ENCODE peak calls at places on chromosomes 1 and 21, in seven cellular contexts. One of them, this sample, is unnamed.

GRCh38 chr1:41639332-41639936 is 155.0 kb upstream of the EDN2 start:
- DNase-seq in tibial nerve: no peak
- DNase-seq in GM12878: no peak
- DNase-seq in ovary: no peak
- DNase-seq in IMR-90: peak; percentile 90
- DNase-seq in Peyer's patch: no peak
- DNase-seq in adrenal gland: no peak
- DNase-seq in this sample: no peak

GRCh38 chr1:154784924-154785531 is 85.1 kb downstream of the KCNN3 start:
- DNase-seq in tibial nerve: no peak
- DNase-seq in GM12878: peak; percentile 76
- DNase-seq in ovary: no peak
- DNase-seq in IMR-90: no peak
- DNase-seq in Peyer's patch: no peak
- DNase-seq in adrenal gland: no peak
- DNase-seq in this sample: no peak

GRCh38 chr1:43666608-43667007 is 16.7 kb downstream of the KDM4A start:
- DNase-seq in tibial nerve: no peak
- DNase-seq in GM12878: no peak
- DNase-seq in ovary: no peak
- DNase-seq in IMR-90: peak; percentile 42
- DNase-seq in Peyer's patch: no peak
- DNase-seq in adrenal gland: no peak
- DNase-seq in this sample: no peak

GRCh38 chr1:35857830-35858229 is 25.2 kb upstream of the AGO1 start:
- DNase-seq in tibial nerve: no peak
- DNase-seq in GM12878: no peak
- DNase-seq in ovary: no peak
- DNase-seq in IMR-90: peak; percentile 21
- DNase-seq in Peyer's patch: no peak
- DNase-seq in adrenal gland: peak; percentile 20
- DNase-seq in this sample: no peak

GRCh38 chr21:40568756-40569155 is 278.2 kb downstream of the DSCAM start:
- DNase-seq in tibial nerve: no peak
- DNase-seq in GM12878: no peak
- DNase-seq in ovary: no peak
- DNase-seq in IMR-90: no peak
- DNase-seq in Peyer's patch: no peak
- DNase-seq in adrenal gland: no peak
- DNase-seq in this sample: no peak

GRCh38 chr1:235799264-235799663 is 67.4 kb downstream of the LYST start:
- DNase-seq in tibial nerve: no peak
- DNase-seq in GM12878: no peak
- DNase-seq in ovary: no peak
- DNase-seq in IMR-90: no peak
- DNase-seq in Peyer's patch: no peak
- DNase-seq in adrenal gland: no peak
- DNase-seq in this sample: no peak

GRCh38 chr1:66439028-66439427 is 94.9 kb upstream of the SGIP1 start:
- DNase-seq in tibial nerve: no peak
- DNase-seq in GM12878: peak; percentile 27
- DNase-seq in ovary: no peak
- DNase-seq in IMR-90: peak; percentile 75
- DNase-seq in Peyer's patch: no peak
- DNase-seq in adrenal gland: no peak
- DNase-seq in this sample: no peak

GRCh38 chr1:205492201-205492667 is 12.2 kb upstream of the CDK18 start:
- DNase-seq in tibial nerve: no peak
- DNase-seq in GM12878: no peak
- DNase-seq in ovary: no peak
- DNase-seq in IMR-90: no peak
- DNase-seq in Peyer's patch: no peak
- DNase-seq in adrenal gland: no peak
- DNase-seq in this sample: no peak

GRCh38 chr1:153362187-153362586 is 4.5 kb downstream of the S100A9 start:
- DNase-seq in tibial nerve: no peak
- DNase-seq in GM12878: no peak
- DNase-seq in ovary: no peak
- DNase-seq in IMR-90: no peak
- DNase-seq in Peyer's patch: no peak
- DNase-seq in adrenal gland: no peak
- DNase-seq in this sample: no peak

GRCh38 chr1:226365831-226366231 is 42.1 kb downstream of the PARP1 start:
- DNase-seq in tibial nerve: no peak
- DNase-seq in GM12878: no peak
- DNase-seq in ovary: no peak
- DNase-seq in IMR-90: peak; percentile 86
- DNase-seq in Peyer's patch: no peak
- DNase-seq in adrenal gland: no peak
- DNase-seq in this sample: no peak

GRCh38 chr1:72284398-72285073 is 2.2 kb upstream of the NEGR1 start:
- DNase-seq in tibial nerve: peak; percentile 36
- DNase-seq in GM12878: no peak
- DNase-seq in ovary: peak; percentile 65
- DNase-seq in IMR-90: peak; percentile 96
- DNase-seq in Peyer's patch: no peak
- DNase-seq in adrenal gland: peak; percentile 33
- DNase-seq in this sample: peak; percentile 19

GRCh38 chr1:178030452-178030851 is 60.6 kb upstream of the SEC16B start:
- DNase-seq in tibial nerve: no peak
- DNase-seq in GM12878: no peak
- DNase-seq in ovary: no peak
- DNase-seq in IMR-90: no peak
- DNase-seq in Peyer's patch: no peak
- DNase-seq in adrenal gland: peak; percentile 63
- DNase-seq in this sample: no peak

GRCh38 chr1:229253170-229253974 is 17.5 kb upstream of the RAB4A start:
- DNase-seq in tibial nerve: peak; percentile 48
- DNase-seq in GM12878: no peak
- DNase-seq in ovary: no peak
- DNase-seq in IMR-90: peak; percentile 32
- DNase-seq in Peyer's patch: no peak
- DNase-seq in adrenal gland: no peak
- DNase-seq in this sample: peak; percentile 18

GRCh38 chr1:166235728-166236127 is 68.9 kb upstream of the FAM78B start:
- DNase-seq in tibial nerve: no peak
- DNase-seq in GM12878: no peak
- DNase-seq in ovary: no peak
- DNase-seq in IMR-90: no peak
- DNase-seq in Peyer's patch: no peak
- DNase-seq in adrenal gland: no peak
- DNase-seq in this sample: no peak

DNA sequence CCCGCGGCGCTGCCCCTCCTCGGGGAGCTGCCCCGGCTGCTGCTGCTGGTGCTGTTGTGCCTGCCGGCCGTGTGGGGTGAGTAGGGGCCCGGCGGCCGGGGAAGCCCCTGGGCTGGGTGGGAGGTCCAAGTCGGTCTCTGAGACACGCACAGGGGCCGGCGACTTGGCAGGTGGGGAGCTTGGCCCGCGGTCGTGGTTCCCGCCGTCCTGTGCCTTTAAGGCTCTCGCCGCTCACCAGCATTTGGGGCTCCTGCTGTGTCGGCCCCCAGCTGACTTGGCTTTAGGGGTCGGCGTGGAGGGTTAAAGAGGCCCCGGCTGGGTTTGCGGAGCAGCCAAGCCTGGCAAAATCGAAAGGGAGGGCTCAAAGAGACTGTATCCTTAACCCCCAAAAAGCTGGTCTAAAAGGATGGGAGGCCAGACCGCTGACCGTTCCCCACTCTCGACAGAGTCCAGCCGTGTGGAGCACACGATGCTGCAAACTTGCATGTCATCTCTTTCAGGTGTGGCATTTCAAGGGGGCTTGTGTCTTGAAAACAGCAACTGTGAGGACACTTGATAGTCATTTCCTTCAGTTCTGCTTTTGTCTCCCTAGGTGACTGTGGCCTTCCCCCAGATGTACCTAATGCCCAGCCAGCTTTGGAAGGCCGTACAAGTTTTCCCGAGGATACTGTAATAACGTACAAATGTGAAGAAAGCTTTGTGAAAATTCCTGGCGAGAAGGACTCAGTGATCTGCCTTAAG is 482 bp downstream of the CD55 start:
- DNase-seq in tibial nerve: peak; percentile 25
- DNase-seq in GM12878: no peak
- DNase-seq in ovary: no peak
- DNase-seq in IMR-90: no peak
- DNase-seq in Peyer's patch: peak; percentile 25
- DNase-seq in adrenal gland: no peak
- DNase-seq in this sample: no peak
- TF ChIP-seq POLR2A in tibial nerve: no peak
- TF ChIP-seq POLR2A in GM12878: peak; percentile 6
- TF ChIP-seq POLR2A in ovary: no peak
- TF ChIP-seq POLR2A in IMR-90: no peak
- TF ChIP-seq POLR2A in Peyer's patch: no peak
- TF ChIP-seq POLR2A in adrenal gland: no peak
- TF ChIP-seq POLR2A in this sample: peak; percentile 28

DNA sequence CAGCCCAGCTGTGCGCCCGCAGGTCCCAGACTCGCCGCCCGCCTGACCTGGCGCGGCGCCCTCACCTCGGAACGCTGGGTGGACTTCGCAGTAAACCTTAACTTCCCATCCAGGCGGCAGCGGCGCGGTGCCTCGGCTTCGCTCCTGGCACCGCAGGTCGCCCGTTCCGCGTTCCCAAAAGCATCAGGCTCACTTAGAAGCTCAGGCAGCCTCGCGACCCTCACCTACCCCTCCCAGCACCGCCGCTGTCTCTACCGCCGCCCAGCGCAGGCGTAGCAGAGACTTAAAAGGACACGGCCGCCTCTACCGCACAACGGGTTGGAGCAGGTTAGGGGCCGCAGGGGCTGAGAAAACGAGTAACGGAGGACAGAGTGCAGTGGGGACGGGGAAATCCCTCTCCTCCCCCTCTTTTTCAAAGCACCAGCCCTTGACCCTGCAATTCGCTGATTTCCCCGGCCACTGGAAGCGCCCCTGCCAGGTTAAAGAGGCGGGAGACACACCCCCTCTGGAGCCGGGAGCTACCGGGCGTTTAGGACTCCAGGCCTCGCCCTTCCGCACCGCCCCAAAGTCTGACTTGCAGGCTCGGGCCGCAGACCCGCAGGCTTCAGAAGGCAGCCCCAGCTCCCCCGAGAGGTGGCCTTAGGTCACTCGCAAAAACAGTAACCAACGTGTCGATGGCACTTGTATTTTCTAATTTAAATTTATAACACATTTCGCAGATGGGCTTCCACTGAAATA is 328.5 kb downstream of the FAM72C start:
- DNase-seq in tibial nerve: no peak
- DNase-seq in GM12878: no peak
- DNase-seq in ovary: no peak
- DNase-seq in IMR-90: no peak
- DNase-seq in Peyer's patch: no peak
- DNase-seq in adrenal gland: no peak
- DNase-seq in this sample: no peak
- H3K27me3 ChIP-seq in tibial nerve: no peaks in the 10 kb centered on the region
- H3K27me3 ChIP-seq in GM12878: no peaks in the 10 kb centered on the region
- H3K27me3 ChIP-seq in ovary: no peaks in the 10 kb centered on the region
- H3K27me3 ChIP-seq in IMR-90: peaks cover 10% of the 10 kb centered on the region
- H3K27me3 ChIP-seq in Peyer's patch: no peaks in the 10 kb centered on the region
- H3K27me3 ChIP-seq in adrenal gland: no peaks in the 10 kb centered on the region
- H3K27me3 ChIP-seq in this sample: peaks cover 20% of the 10 kb centered on the region

GRCh38 chr21:25732091-25732760 is 2.5 kb downstream of the ATP5PF start:
- DNase-seq in tibial nerve: no peak
- DNase-seq in GM12878: no peak
- DNase-seq in ovary: no peak
- DNase-seq in IMR-90: no peak
- DNase-seq in Peyer's patch: no peak
- DNase-seq in adrenal gland: no peak
- DNase-seq in this sample: no peak

GRCh38 chr21:25733859-25734653 is 648 bp downstream of the ATP5PF start:
- DNase-seq in tibial nerve: no peak
- DNase-seq in GM12878: no peak
- DNase-seq in ovary: no peak
- DNase-seq in IMR-90: peak; percentile 35
- DNase-seq in Peyer's patch: no peak
- DNase-seq in adrenal gland: peak; percentile 23
- DNase-seq in this sample: no peak

GRCh38 chr21:25735221-25735894 is 586 bp downstream of the GABPA start:
- DNase-seq in tibial nerve: peak; percentile 88
- DNase-seq in GM12878: no peak
- DNase-seq in ovary: peak; percentile 93
- DNase-seq in IMR-90: peak; percentile 88
- DNase-seq in Peyer's patch: peak; percentile 90
- DNase-seq in adrenal gland: peak; percentile 95
- DNase-seq in this sample: peak; percentile 93

GRCh38 chr21:25735895-25736597 is 1.3 kb downstream of the GABPA start:
- DNase-seq in tibial nerve: no peak
- DNase-seq in GM12878: no peak
- DNase-seq in ovary: no peak
- DNase-seq in IMR-90: peak; percentile 42
- DNase-seq in Peyer's patch: no peak
- DNase-seq in adrenal gland: no peak
- DNase-seq in this sample: no peak

DNA sequence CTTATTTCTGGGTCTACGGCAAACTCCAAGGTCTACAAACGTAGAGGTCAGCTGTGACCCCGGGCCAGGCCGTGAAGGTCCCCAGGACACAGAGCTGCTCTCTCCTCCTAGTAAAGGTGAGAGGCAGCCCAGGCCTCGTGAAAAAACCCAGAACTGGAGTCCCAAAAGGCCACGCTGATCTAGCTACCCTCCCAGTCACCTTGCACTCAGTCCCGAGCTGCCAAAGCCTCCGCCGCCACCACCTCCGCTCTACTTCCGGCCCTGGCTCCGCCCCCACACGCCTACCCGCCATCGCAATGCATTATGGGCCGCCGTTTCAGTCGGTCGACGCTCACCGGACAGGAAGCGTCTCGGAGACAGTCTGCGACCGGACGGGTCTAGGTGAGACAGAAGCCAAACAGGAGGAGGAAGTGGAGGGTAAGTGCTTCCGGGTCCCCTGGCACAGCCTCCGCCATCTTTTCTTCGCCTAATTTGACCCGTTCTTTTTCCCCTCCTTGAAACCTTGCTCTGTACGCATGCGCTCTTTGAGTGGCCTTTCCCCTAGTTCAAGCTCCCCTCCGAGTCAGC is at the start of the genes ATP5PF and GABPA:
- DNase-seq in tibial nerve: peak; percentile 95
- DNase-seq in GM12878: peak; percentile 97
- DNase-seq in ovary: peak; percentile 96
- DNase-seq in IMR-90: peak; percentile 99
- DNase-seq in Peyer's patch: peak; percentile 97
- DNase-seq in adrenal gland: peak; percentile 97
- DNase-seq in this sample: peak; percentile 98
- TF ChIP-seq POLR2A in tibial nerve: peak; percentile 67
- TF ChIP-seq POLR2A in GM12878: peak; percentile 90
- TF ChIP-seq POLR2A in ovary: peak; percentile 59
- TF ChIP-seq POLR2A in IMR-90: peak; percentile 62
- TF ChIP-seq POLR2A in Peyer's patch: peak; percentile 91
- TF ChIP-seq POLR2A in adrenal gland: peak; percentile 91
- TF ChIP-seq POLR2A in this sample: peak; percentile 96

DNA sequence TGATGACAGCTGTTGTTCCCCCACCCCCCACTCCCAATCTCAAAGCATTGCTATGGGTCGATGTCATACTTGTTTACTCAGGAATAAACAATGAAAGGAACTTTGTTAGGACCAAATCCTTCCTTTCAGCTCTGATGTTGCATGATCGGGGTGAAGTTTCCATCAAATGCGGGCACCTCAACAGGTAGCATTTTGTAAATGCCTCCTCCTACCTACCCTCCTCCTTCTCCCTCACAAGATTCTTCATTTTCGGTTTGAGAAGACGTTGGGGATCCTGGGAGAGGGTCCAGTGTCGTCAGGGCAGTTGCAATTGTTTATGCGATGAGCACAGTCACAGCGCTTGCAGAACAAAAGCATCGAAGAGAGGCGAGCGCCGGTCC is 758 bp upstream of the HUNK start:
- DNase-seq in tibial nerve: no peak
- DNase-seq in GM12878: no peak
- DNase-seq in ovary: no peak
- DNase-seq in IMR-90: no peak
- DNase-seq in Peyer's patch: no peak
- DNase-seq in adrenal gland: no peak
- DNase-seq in this sample: no peak
- H3K27me3 ChIP-seq in tibial nerve: no peaks in the 10 kb centered on the region
- H3K27me3 ChIP-seq in GM12878: peaks cover 22% of the 10 kb centered on the region
- H3K27me3 ChIP-seq in ovary: no peaks in the 10 kb centered on the region
- H3K27me3 ChIP-seq in IMR-90: peaks cover 17% of the 10 kb centered on the region
- H3K27me3 ChIP-seq in Peyer's patch: no peaks in the 10 kb centered on the region
- H3K27me3 ChIP-seq in adrenal gland: peaks cover 12% of the 10 kb centered on the region
- H3K27me3 ChIP-seq in this sample: peaks cover 24% of the 10 kb centered on the region